ENCODE peak calls at places on chromosome 15, in eight cellular contexts. One of them, this sample, is unnamed.

GRCh38 chr15:48897144-48897814 is 19.3 kb downstream of the EID1 start:
- DNase-seq in HCT116: no peak
- DNase-seq in HepG2: no peak
- DNase-seq in transverse colon: no peak
- DNase-seq in stomach: no peak
- DNase-seq in esophagus muscularis mucosa: no peak
- DNase-seq in spleen: no peak
- DNase-seq in GM12878: no peak
- DNase-seq in this sample: no peak

GRCh38 chr15:74253276-74253921 is 17.3 kb downstream of the CCDC33 start:
- DNase-seq in esophagus muscularis mucosa: no peak
- DNase-seq in stomach: no peak
- DNase-seq in HCT116: no peak
- DNase-seq in transverse colon: no peak
- DNase-seq in HepG2: no peak
- DNase-seq in GM12878: no peak
- DNase-seq in spleen: no peak
- DNase-seq in this sample: no peak

GRCh38 chr15:61459785-61460707 is 230.9 kb upstream of the RORA start:
- DNase-seq in transverse colon: no peak
- DNase-seq in GM12878: no peak
- DNase-seq in stomach: no peak
- DNase-seq in spleen: no peak
- DNase-seq in esophagus muscularis mucosa: no peak
- DNase-seq in HCT116: no peak
- DNase-seq in HepG2: peak; percentile 4
- DNase-seq in this sample: no peak

GRCh38 chr15:84797212-84797611 is 19.9 kb upstream of the ALPK3 start:
- DNase-seq in GM12878: no peak
- DNase-seq in spleen: no peak
- DNase-seq in transverse colon: no peak
- DNase-seq in HCT116: no peak
- DNase-seq in stomach: no peak
- DNase-seq in esophagus muscularis mucosa: no peak
- DNase-seq in HepG2: no peak
- DNase-seq in this sample: no peak

GRCh38 chr15:37053070-37053653 is 47.2 kb downstream of the MEIS2 start:
- DNase-seq in GM12878: no peak
- DNase-seq in HCT116: no peak
- DNase-seq in spleen: no peak
- DNase-seq in transverse colon: no peak
- DNase-seq in HepG2: no peak
- DNase-seq in esophagus muscularis mucosa: no peak
- DNase-seq in stomach: no peak
- DNase-seq in this sample: no peak

GRCh38 chr15:31501074-31501473 is 174.4 kb downstream of the KLF13 start:
- DNase-seq in stomach: no peak
- DNase-seq in HCT116: no peak
- DNase-seq in HepG2: no peak
- DNase-seq in spleen: no peak
- DNase-seq in transverse colon: no peak
- DNase-seq in esophagus muscularis mucosa: no peak
- DNase-seq in GM12878: no peak
- DNase-seq in this sample: no peak

GRCh38 chr15:37096878-37097568 is 3.3 kb downstream of the MEIS2 start:
- DNase-seq in HepG2: no peak
- DNase-seq in HCT116: no peak
- DNase-seq in spleen: peak; percentile 51
- DNase-seq in GM12878: no peak
- DNase-seq in transverse colon: no peak
- DNase-seq in esophagus muscularis mucosa: no peak
- DNase-seq in stomach: no peak
- DNase-seq in this sample: no peak

GRCh38 chr15:38085931-38086562 is 151.6 kb downstream of the TMCO5A start:
- DNase-seq in esophagus muscularis mucosa: no peak
- DNase-seq in HepG2: no peak
- DNase-seq in HCT116: no peak
- DNase-seq in stomach: no peak
- DNase-seq in GM12878: peak; percentile 36
- DNase-seq in spleen: no peak
- DNase-seq in transverse colon: no peak
- DNase-seq in this sample: no peak

GRCh38 chr15:43285609-43286037 is 18.9 kb upstream of the TGM5 start:
- DNase-seq in HepG2: peak; percentile 71
- DNase-seq in transverse colon: peak; percentile 39
- DNase-seq in GM12878: peak; percentile 42
- DNase-seq in spleen: no peak
- DNase-seq in stomach: peak; percentile 41
- DNase-seq in HCT116: peak; percentile 56
- DNase-seq in esophagus muscularis mucosa: no peak
- DNase-seq in this sample: no peak

GRCh38 chr15:60804986-60805949 is 326.3 kb upstream of the ICE2 start:
- DNase-seq in transverse colon: no peak
- DNase-seq in GM12878: no peak
- DNase-seq in HepG2: no peak
- DNase-seq in esophagus muscularis mucosa: peak; percentile 90
- DNase-seq in stomach: no peak
- DNase-seq in HCT116: no peak
- DNase-seq in spleen: no peak
- DNase-seq in this sample: no peak

DNA sequence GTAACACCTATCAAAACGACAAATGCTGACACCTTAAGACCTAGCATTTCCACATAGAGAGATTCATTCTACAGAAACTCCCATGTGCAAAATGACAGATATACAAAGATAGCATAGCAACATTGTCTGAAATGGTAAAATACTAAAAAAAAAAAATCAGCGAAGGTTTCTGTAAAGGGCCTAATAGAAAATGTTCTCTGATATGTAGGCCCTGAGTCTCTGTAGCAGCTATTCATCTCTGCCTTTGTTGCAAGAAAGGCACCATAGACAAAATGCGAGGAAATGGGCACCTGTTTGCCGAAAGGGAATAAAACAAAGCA is 631 bp upstream of the MFGE8 start:
- DNase-seq in transverse colon: no peak
- DNase-seq in HepG2: no peak
- DNase-seq in GM12878: no peak
- DNase-seq in stomach: no peak
- DNase-seq in esophagus muscularis mucosa: no peak
- DNase-seq in spleen: no peak
- DNase-seq in HCT116: no peak
- DNase-seq in this sample: no peak
- H3K4me3 ChIP-seq in transverse colon: peak overlapping the region; percentile 61
- H3K4me3 ChIP-seq in HepG2: peak overlapping the region; percentile 76
- H3K4me3 ChIP-seq in GM12878: peak overlapping the region; percentile 69
- H3K4me3 ChIP-seq in stomach: peak overlapping the region; percentile 87
- H3K4me3 ChIP-seq in esophagus muscularis mucosa: peak overlapping the region; percentile 65
- H3K4me3 ChIP-seq in spleen: no peak overlapping the region
- H3K4me3 ChIP-seq in HCT116: peak overlapping the region; percentile 76
- H3K4me3 ChIP-seq in this sample: peak overlapping the region; percentile 80

DNA sequence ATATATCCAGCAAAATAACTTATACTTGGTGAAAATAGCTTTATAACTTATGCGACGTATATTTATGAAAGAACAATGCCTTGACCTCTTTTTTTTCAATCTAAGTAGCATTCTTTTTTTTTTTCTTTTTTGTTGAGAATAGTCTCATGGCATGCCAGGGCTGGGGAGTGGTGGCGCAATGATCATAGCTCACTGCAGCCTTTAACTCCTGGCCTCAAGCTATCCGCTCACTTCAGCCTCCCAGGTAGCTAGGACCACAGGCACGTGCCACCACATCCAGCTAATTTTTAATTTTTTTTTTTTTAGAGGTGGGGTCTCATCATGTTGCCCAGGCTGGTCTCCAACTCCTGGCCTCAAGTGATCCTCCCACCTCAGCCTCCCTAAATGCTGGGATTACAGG is 43.5 kb downstream of the RAB8B start:
- DNase-seq in transverse colon: no peak
- DNase-seq in HepG2: no peak
- DNase-seq in GM12878: no peak
- DNase-seq in HCT116: no peak
- DNase-seq in esophagus muscularis mucosa: no peak
- DNase-seq in stomach: no peak
- DNase-seq in spleen: no peak
- DNase-seq in this sample: no peak
- TF ChIP-seq POLR2AphosphoS5 in transverse colon: no peak
- TF ChIP-seq POLR2AphosphoS5 in HepG2: no peak
- TF ChIP-seq POLR2AphosphoS5 in GM12878: no peak
- TF ChIP-seq POLR2AphosphoS5 in HCT116: no peak
- TF ChIP-seq POLR2AphosphoS5 in esophagus muscularis mucosa: no peak
- TF ChIP-seq POLR2AphosphoS5 in stomach: no peak
- TF ChIP-seq POLR2AphosphoS5 in spleen: no peak
- TF ChIP-seq POLR2AphosphoS5 in this sample: no peak

GRCh38 chr15:34360298-34360697 is 6.7 kb downstream of the LPCAT4 start:
- DNase-seq in stomach: no peak
- DNase-seq in HepG2: no peak
- DNase-seq in GM12878: no peak
- DNase-seq in spleen: no peak
- DNase-seq in HCT116: peak; percentile 56
- DNase-seq in transverse colon: no peak
- DNase-seq in esophagus muscularis mucosa: no peak
- DNase-seq in this sample: no peak
- TF ChIP-seq POLR2A in stomach: no peak
- TF ChIP-seq POLR2A in HepG2: no peak
- TF ChIP-seq POLR2A in GM12878: no peak
- TF ChIP-seq POLR2A in spleen: no peak
- TF ChIP-seq POLR2A in HCT116: no peak
- TF ChIP-seq POLR2A in transverse colon: no peak
- TF ChIP-seq POLR2A in esophagus muscularis mucosa: no peak
- TF ChIP-seq POLR2A in this sample: no peak

DNA sequence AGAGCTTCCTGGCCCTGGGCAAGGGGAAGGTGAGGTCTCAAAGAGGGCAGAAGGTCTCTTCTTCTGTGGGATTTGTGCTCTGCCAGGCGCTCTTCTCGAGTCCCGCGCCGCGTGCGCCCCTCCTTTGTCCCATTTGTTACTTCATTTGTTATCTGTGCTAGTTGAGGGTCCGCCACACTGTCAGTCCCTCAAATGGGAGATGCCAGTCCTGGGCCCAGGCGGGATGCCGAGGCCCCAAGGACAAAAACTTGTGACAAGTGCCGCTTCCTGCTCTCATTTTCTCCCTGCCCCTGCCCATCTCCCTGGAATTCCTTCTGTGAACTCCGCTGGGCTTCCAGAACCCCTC is 1.5 kb downstream of the ST8SIA2 start:
- DNase-seq in spleen: no peak
- DNase-seq in esophagus muscularis mucosa: no peak
- DNase-seq in transverse colon: no peak
- DNase-seq in HCT116: no peak
- DNase-seq in GM12878: no peak
- DNase-seq in stomach: no peak
- DNase-seq in HepG2: no peak
- DNase-seq in this sample: no peak
- H3K4me3 ChIP-seq in spleen: no peak overlapping the region
- H3K4me3 ChIP-seq in esophagus muscularis mucosa: no peak overlapping the region
- H3K4me3 ChIP-seq in transverse colon: no peak overlapping the region
- H3K4me3 ChIP-seq in HCT116: no peak overlapping the region
- H3K4me3 ChIP-seq in GM12878: no peak overlapping the region
- H3K4me3 ChIP-seq in stomach: peak overlapping the region; percentile 41
- H3K4me3 ChIP-seq in HepG2: no peak overlapping the region
- H3K4me3 ChIP-seq in this sample: no peak overlapping the region

GRCh38 chr15:59140422-59141226 is 35.7 kb downstream of the CCNB2 start:
- DNase-seq in transverse colon: peak; percentile 45
- DNase-seq in esophagus muscularis mucosa: no peak
- DNase-seq in spleen: no peak
- DNase-seq in GM12878: no peak
- DNase-seq in HepG2: no peak
- DNase-seq in stomach: no peak
- DNase-seq in HCT116: no peak
- DNase-seq in this sample: no peak
- TF ChIP-seq POLR2AphosphoS5 in transverse colon: no peak
- TF ChIP-seq POLR2AphosphoS5 in esophagus muscularis mucosa: no peak
- TF ChIP-seq POLR2AphosphoS5 in spleen: no peak
- TF ChIP-seq POLR2AphosphoS5 in GM12878: no peak
- TF ChIP-seq POLR2AphosphoS5 in HepG2: no peak
- TF ChIP-seq POLR2AphosphoS5 in stomach: no peak
- TF ChIP-seq POLR2AphosphoS5 in HCT116: no peak
- TF ChIP-seq POLR2AphosphoS5 in this sample: no peak

GRCh38 chr15:65286704-65287514 is at the start of gene PARP16:
- DNase-seq in HCT116: peak; percentile 73
- DNase-seq in spleen: peak; percentile 100
- DNase-seq in esophagus muscularis mucosa: peak; percentile 97
- DNase-seq in stomach: peak; percentile 94
- DNase-seq in transverse colon: peak; percentile 95
- DNase-seq in GM12878: peak; percentile 77
- DNase-seq in HepG2: peak; percentile 80
- DNase-seq in this sample: peak; percentile 92
- TF ChIP-seq POLR2A in HCT116: peak; percentile 16
- TF ChIP-seq POLR2A in spleen: peak; percentile 71
- TF ChIP-seq POLR2A in esophagus muscularis mucosa: peak; percentile 88
- TF ChIP-seq POLR2A in stomach: no peak
- TF ChIP-seq POLR2A in transverse colon: peak; percentile 66
- TF ChIP-seq POLR2A in GM12878: peak; percentile 87
- TF ChIP-seq POLR2A in HepG2: peak; percentile 52
- TF ChIP-seq POLR2A in this sample: peak; percentile 35

GRCh38 chr15:98845138-98845884 is 162.3 kb downstream of the PGPEP1L start:
- DNase-seq in esophagus muscularis mucosa: no peak
- DNase-seq in HepG2: no peak
- DNase-seq in transverse colon: no peak
- DNase-seq in HCT116: no peak
- DNase-seq in spleen: no peak
- DNase-seq in GM12878: no peak
- DNase-seq in stomach: no peak
- DNase-seq in this sample: no peak

GRCh38 chr15:98842973-98843285 is 164.7 kb downstream of the PGPEP1L start:
- DNase-seq in HepG2: peak; percentile 58
- DNase-seq in transverse colon: no peak
- DNase-seq in stomach: no peak
- DNase-seq in esophagus muscularis mucosa: no peak
- DNase-seq in spleen: no peak
- DNase-seq in HCT116: no peak
- DNase-seq in GM12878: no peak
- DNase-seq in this sample: no peak

GRCh38 chr15:98842192-98842972 is 165.2 kb downstream of the PGPEP1L start:
- DNase-seq in stomach: no peak
- DNase-seq in spleen: no peak
- DNase-seq in transverse colon: no peak
- DNase-seq in GM12878: no peak
- DNase-seq in HCT116: no peak
- DNase-seq in HepG2: peak; percentile 18
- DNase-seq in esophagus muscularis mucosa: no peak
- DNase-seq in this sample: no peak

GRCh38 chr15:98843844-98844243 is 163.7 kb downstream of the PGPEP1L start:
- DNase-seq in esophagus muscularis mucosa: no peak
- DNase-seq in GM12878: no peak
- DNase-seq in stomach: no peak
- DNase-seq in HCT116: no peak
- DNase-seq in transverse colon: no peak
- DNase-seq in HepG2: peak; percentile 83
- DNase-seq in spleen: no peak
- DNase-seq in this sample: no peak

DNA sequence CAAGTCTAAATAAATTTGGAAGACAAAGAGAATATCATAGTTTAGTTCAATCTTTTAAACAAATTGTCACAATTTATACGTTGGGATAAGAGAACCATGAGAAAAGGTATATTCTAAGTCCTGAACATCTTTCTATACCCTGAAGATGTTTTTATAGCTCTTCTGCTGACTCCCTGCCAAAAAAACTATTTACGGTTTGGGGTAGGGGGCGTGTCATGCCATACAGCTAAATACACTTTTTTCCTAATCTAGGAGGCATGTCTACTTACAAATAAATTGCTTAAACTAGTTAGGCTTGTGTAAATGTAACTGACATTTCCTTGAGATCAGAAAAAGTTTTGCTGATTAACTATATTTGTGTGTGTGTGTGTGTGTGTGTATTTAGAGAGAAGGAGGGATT is 163.3 kb downstream of the PGPEP1L start:
- DNase-seq in stomach: no peak
- DNase-seq in GM12878: no peak
- DNase-seq in spleen: no peak
- DNase-seq in HCT116: no peak
- DNase-seq in transverse colon: no peak
- DNase-seq in HepG2: no peak
- DNase-seq in esophagus muscularis mucosa: no peak
- DNase-seq in this sample: no peak
- H3K4me3 ChIP-seq in stomach: no peak overlapping the region
- H3K4me3 ChIP-seq in GM12878: no peak overlapping the region
- H3K4me3 ChIP-seq in spleen: no peak overlapping the region
- H3K4me3 ChIP-seq in HCT116: no peak overlapping the region
- H3K4me3 ChIP-seq in transverse colon: no peak overlapping the region
- H3K4me3 ChIP-seq in HepG2: no peak overlapping the region
- H3K4me3 ChIP-seq in esophagus muscularis mucosa: no peak overlapping the region
- H3K4me3 ChIP-seq in this sample: no peak overlapping the region